ENCODE peak calls at places on chromosomes 12 and 14, in nine cellular contexts. M, F, R, Q, V, N, J, G and P are unnamed samples. For H3K4me1, the result is how much of the 10 kb centered on the place peaks cover.

GRCh38 chr14:75661499-75661814 is 411 bp downstream of the TTLL5 start:
- DNase-seq in M (no peak), F (no peak), R (no peak), Q (no peak), V (no peak), N (no peak), J (no peak), G (no peak), P (no peak)

GRCh38 chr12:50057896-50058670 is 687 bp downstream of the ASIC1 start:
- DNase-seq in M (no peak), F (no peak), R (peak), Q (no peak), V (no peak), N (no peak), J (no peak), G (no peak), P (no peak)

GRCh38 chr14:72948481-72949138 is 22.3 kb downstream of the DCAF4 start:
- DNase-seq in M (peak), F (no peak), R (peak), Q (peak), V (peak), N (peak), J (peak), G (peak), P (peak)

GRCh38 chr14:80988742-80989429 is 33.5 kb downstream of the TSHR start:
- DNase-seq in M (no peak), F (no peak), R (no peak), Q (no peak), V (no peak), N (no peak), J (no peak), G (no peak), P (no peak)

GRCh38 chr14:75648066-75648838 is 12.4 kb downstream of the ERG28 start:
- DNase-seq in M (peak), F (peak), R (no peak), Q (peak), V (no peak), N (peak), J (peak), G (peak), P (peak)

GRCh38 chr12:85979641-85980040 is 105.5 kb downstream of the NTS start:
- DNase-seq in M (no peak), F (no peak), R (no peak), Q (no peak), V (no peak), N (no peak), J (no peak), G (no peak), P (no peak)

GRCh38 chr12:51269174-51270066 is 795 bp downstream of the SMAGP start:
- DNase-seq in M (peak), F (peak), R (peak), Q (peak), V (peak), N (no peak), J (peak), G (no peak), P (peak)

GRCh38 chr14:71130491-71131179 is 223.4 kb downstream of the PCNX1 start:
- DNase-seq in M (no peak), F (no peak), R (no peak), Q (peak), V (peak), N (no peak), J (no peak), G (no peak), P (no peak)

GRCh38 chr14:76352639-76353281 is 23.2 kb upstream of the ESRRB start:
- DNase-seq in M (peak), F (no peak), R (peak), Q (peak), V (peak), N (no peak), J (peak), G (peak), P (peak)

GRCh38 chr12:73413974-73414373 is 1123.7 kb upstream of the ATXN7L3B start:
- DNase-seq in M (no peak), F (no peak), R (no peak), Q (no peak), V (no peak), N (no peak), J (no peak), G (no peak), P (no peak)

GRCh38 chr12:61880186-61880585 is 380.0 kb upstream of the USP15 start:
- DNase-seq in M (no peak), F (no peak), R (no peak), Q (no peak), V (no peak), N (no peak), J (no peak), G (no peak), P (no peak)

GRCh38 chr14:31441273-31442110 is 15.8 kb downstream of the DTD2 start:
- DNase-seq in M (no peak), F (no peak), R (no peak), Q (no peak), V (no peak), N (no peak), J (no peak), G (no peak), P (no peak)

GRCh38 chr14:103743691-103744090 is 28.1 kb downstream of the ZFYVE21 start:
- DNase-seq in M (no peak), F (no peak), R (no peak), Q (no peak), V (no peak), N (no peak), J (no peak), G (no peak), P (no peak)

GRCh38 chr12:39813776-39814175 is 194.2 kb upstream of the ABCD2 start:
- DNase-seq in M (no peak), F (no peak), R (no peak), Q (no peak), V (no peak), N (no peak), J (no peak), G (no peak), P (no peak)

GRCh38 chr12:125340791-125341190 is 275.6 kb downstream of the AACS start:
- DNase-seq in M (no peak), F (no peak), R (no peak), Q (peak), V (no peak), N (no peak), J (no peak), G (no peak), P (peak)

GRCh38 chr14:102125546-102125945 is 14.2 kb upstream of the WDR20 start:
- DNase-seq in M (peak), F (no peak), R (no peak), Q (no peak), V (peak), N (no peak), J (no peak), G (no peak), P (no peak)

GRCh38 chr12:67034110-67034879 is 234.9 kb upstream of the CAND1 start:
- DNase-seq in M (no peak), F (peak), R (no peak), Q (no peak), V (no peak), N (peak), J (no peak), G (no peak), P (no peak)

GRCh38 chr14:30443368-30444007 is 115.5 kb upstream of the G2E3 start:
- DNase-seq in M (peak), F (no peak), R (no peak), Q (no peak), V (peak), N (peak), J (no peak), G (no peak), P (no peak)

GRCh38 chr12:28622416-28622815 is 432.2 kb downstream of the CCDC91 start:
- DNase-seq in M (no peak), F (no peak), R (no peak), Q (no peak), V (no peak), N (no peak), J (no peak), G (no peak), P (no peak)

GRCh38 chr14:50383618-50384225 is 13.0 kb downstream of the CDKL1 start:
- DNase-seq in M (no peak), F (no peak), R (no peak), Q (no peak), V (no peak), N (no peak), J (no peak), G (no peak), P (no peak)
- TF ChIP-seq CTCF in M (no peak), F (no peak), R (no peak), Q (no peak), V (peak), N (no peak), J (no peak), G (no peak), P (no peak)

GRCh38 chr12:19287302-19287701 is 152.0 kb upstream of the AEBP2 start:
- DNase-seq in M (no peak), F (no peak), R (no peak), Q (no peak), V (no peak), N (no peak), J (no peak), G (no peak), P (no peak)
- H3K4me1 ChIP-seq in M (under half), F (under half), R (under half), Q (under half), V (under half), N (under half), J (under half), G (under half), P (under half)

DNA sequence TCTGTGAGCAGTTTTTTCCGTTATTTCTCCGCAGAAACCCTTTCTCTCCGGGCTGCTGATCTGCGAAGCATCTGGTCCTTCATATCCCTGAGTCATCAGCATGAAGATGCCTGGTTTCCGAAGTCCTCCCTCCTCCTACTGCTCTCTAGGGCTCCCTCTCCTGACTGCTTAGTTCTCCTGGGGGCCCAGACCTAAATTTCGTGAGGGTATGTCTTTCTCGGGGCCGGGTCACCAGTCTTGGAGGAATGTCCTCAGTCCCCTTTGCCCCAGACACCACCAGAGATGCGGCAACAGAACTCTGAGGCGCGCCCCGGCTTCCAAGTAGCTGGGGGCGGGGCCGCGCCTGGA is 622 bp upstream of the BICDL1 start:
- DNase-seq in M (peak), F (no peak), R (no peak), Q (no peak), V (no peak), N (no peak), J (no peak), G (no peak), P (no peak)
- TF ChIP-seq CTCF in M (peak), F (no peak), R (no peak), Q (no peak), V (no peak), N (peak), J (no peak), G (no peak), P (no peak)

DNA sequence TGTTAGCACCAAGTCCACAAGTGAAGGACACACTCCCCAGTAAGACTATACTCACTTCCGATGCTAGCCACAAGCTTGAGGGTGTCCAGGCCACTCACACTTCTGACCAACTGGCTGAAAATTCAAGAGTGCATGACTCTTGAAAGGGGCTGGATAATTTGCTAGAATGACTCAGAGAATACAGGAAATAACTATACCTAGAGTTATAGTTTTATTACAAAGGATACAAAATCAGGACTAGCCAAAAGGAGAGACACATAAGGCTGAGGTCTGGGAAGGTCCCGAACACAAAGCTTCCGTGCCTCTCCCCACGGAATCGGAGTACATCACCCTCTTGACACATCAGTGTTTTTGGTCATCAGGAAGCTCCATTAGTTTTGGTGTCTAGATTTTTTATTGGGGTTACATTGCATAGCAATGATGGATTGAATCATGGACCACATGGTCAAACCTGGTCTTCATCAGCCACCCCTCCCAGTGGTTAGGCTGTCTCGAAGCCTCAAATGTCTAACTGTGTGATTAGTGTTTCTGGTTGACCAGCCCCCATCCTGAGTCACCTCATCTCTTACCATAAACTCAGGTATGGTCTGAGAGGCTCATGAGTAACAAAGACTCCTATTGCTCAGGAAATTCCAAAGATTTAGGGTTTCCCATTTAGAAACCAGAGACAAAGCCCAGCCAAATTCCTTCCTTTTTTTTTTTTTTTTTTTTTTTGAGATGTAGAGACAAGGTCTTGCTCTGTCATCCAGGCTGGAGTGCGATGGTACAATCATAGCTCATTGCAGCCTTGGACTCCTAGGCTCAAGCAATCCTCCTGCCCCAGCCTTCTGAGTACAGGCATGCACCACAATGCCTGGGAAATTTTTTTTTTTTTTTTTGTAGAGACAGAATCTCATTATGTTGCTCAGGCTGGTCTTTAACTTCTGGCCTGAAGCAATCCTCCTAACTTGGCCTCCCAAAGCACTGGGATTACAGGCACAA is 472.0 kb upstream of the TBX3 start:
- DNase-seq in M (peak), F (no peak), R (no peak), Q (no peak), V (peak), N (no peak), J (no peak), G (no peak), P (no peak)
- H3K4me1 ChIP-seq in M (under half), F (under half), R (under half), Q (under half), V (under half), N (under half), J (under half), G (under half), P (under half)